ENCODE peak calls at places on chromosomes 6 and 20, in four cellular contexts. X is HEK293T, V is K562, O is HepG2. T is an unnamed sample.

GRCh38 chr6:37784585-37784967 is 35.0 kb upstream of the ZFAND3 start:
- DNase-seq in V (no peak), O (no peak), X (no peak), T (no peak)

GRCh38 chr6:158758941-158759479 is 60.2 kb downstream of the EZR start:
- DNase-seq in O (no peak), V (no peak), X (no peak), T (no peak)

GRCh38 chr6:28167068-28167467 is 25.4 kb downstream of the ZKSCAN8 start:
- DNase-seq in X (no peak), O (no peak), V (no peak), T (no peak)

GRCh38 chr20:48601798-48602197 is 226.0 kb downstream of the PREX1 start:
- DNase-seq in O (no peak), V (no peak), X (no peak), T (no peak)

GRCh38 chr6:63509652-63510352 is 62.5 kb upstream of the LOC128125822 start:
- DNase-seq in O (peak), X (peak), V (no peak), T (no peak)

GRCh38 chr20:2688041-2688591 is 4.5 kb upstream of the EBF4 start:
- DNase-seq in V (peak), X (peak), O (no peak), T (no peak)

GRCh38 chr6:25961619-25962367 is 809 bp upstream of the TRIM38 start:
- DNase-seq in O (peak), V (peak), X (no peak), T (no peak)

GRCh38 chr20:48403362-48403761 is 424.4 kb downstream of the PREX1 start:
- DNase-seq in V (no peak), X (no peak), O (no peak), T (no peak)

GRCh38 chr20:58883243-58883691 is 30.8 kb downstream of the GNAS start:
- DNase-seq in X (no peak), V (no peak), O (no peak), T (no peak)

GRCh38 chr6:56399250-56399671 is 151.9 kb upstream of the COL21A1 start:
- DNase-seq in X (no peak), V (no peak), O (peak), T (no peak)

GRCh38 chr6:129102741-129103140 is 219.8 kb downstream of the LAMA2 start:
- DNase-seq in O (no peak), V (no peak), X (no peak), T (no peak)

GRCh38 chr6:35317483-35318199 is 20.0 kb downstream of the DEF6 start:
- DNase-seq in X (no peak), O (no peak), V (no peak), T (no peak)

GRCh38 chr6:111958534-111958933 is 85.3 kb upstream of the FYN start:
- DNase-seq in X (no peak), V (no peak), O (no peak), T (no peak)

GRCh38 chr20:36214684-36215256 is 21.5 kb upstream of the AAR2 start:
- DNase-seq in V (peak), O (peak), X (peak), T (no peak)

GRCh38 chr20:42628683-42629082 is 561.0 kb downstream of the PTPRT start:
- DNase-seq in V (no peak), X (no peak), O (no peak), T (no peak)

GRCh38 chr6:140436023-140436811 is 1061.8 kb upstream of the CITED2 start:
- DNase-seq in X (no peak), O (no peak), V (no peak), T (no peak)

GRCh38 chr6:150969901-150970300 is 104.4 kb downstream of the MTHFD1L start:
- DNase-seq in X (no peak), O (no peak), V (no peak), T (no peak)

GRCh38 chr6:52650946-52651345 is 20.0 kb upstream of the TMEM14A start:
- DNase-seq in X (no peak), V (no peak), O (no peak), T (no peak)

GRCh38 chr20:9503530-9504251 is 10.7 kb upstream of the LAMP5 start:
- DNase-seq in V (no peak), O (no peak), X (peak), T (no peak)

GRCh38 chr6:113128020-113128419 is 729.1 kb upstream of the MARCKS start:
- DNase-seq in O (no peak), V (no peak), X (no peak), T (no peak)

GRCh38 chr20:19487420-19487819 is 270.6 kb upstream of the RIN2 start:
- DNase-seq in V (no peak), O (no peak), X (no peak), T (no peak)

GRCh38 chr20:63635431-63636141 is 8.7 kb upstream of the GMEB2 start:
- DNase-seq in X (no peak), V (no peak), O (no peak), T (peak)

GRCh38 chr6:140537834-140538680 is 1163.6 kb upstream of the CITED2 start:
- DNase-seq in V (no peak), X (peak), O (peak), T (no peak)

GRCh38 chr6:493840-494239 is 102.3 kb downstream of the IRF4 start:
- DNase-seq in V (no peak), X (no peak), O (no peak), T (no peak)

GRCh38 chr6:109188115-109188411 is 92.8 kb downstream of the CEP57L1 start:
- DNase-seq in V (no peak), O (no peak), X (no peak), T (no peak)

GRCh38 chr6:11902527-11902926 is 109.6 kb upstream of the HIVEP1 start:
- DNase-seq in V (no peak), X (no peak), O (no peak), T (no peak)

GRCh38 chr20:37245671-37246237 is 15.9 kb downstream of the GHRH start:
- DNase-seq in V (no peak), O (no peak), X (no peak), T (no peak)

GRCh38 chr6:108592371-108593337 is 31.9 kb downstream of the FOXO3 start:
- DNase-seq in O (no peak), V (peak), X (peak), T (peak)

GRCh38 chr6:79872986-79873385 is 74.4 kb downstream of the ELOVL4 start:
- DNase-seq in V (no peak), O (no peak), X (no peak), T (no peak)

GRCh38 chr20:63033635-63034510 is 27.1 kb upstream of the BHLHE23 start:
- DNase-seq in O (no peak), X (no peak), V (no peak), T (no peak)

GRCh38 chr20:25227317-25227831 is 20.5 kb upstream of the PYGB start:
- DNase-seq in X (no peak), V (no peak), O (peak), T (no peak)

GRCh38 chr20:19911810-19912382 is 105.3 kb upstream of the NAA20 start:
- DNase-seq in O (no peak), V (no peak), X (no peak), T (no peak)

GRCh38 chr6:14921878-14922277 is 324.0 kb upstream of the JARID2 start:
- DNase-seq in V (no peak), O (no peak), X (no peak), T (no peak)
- TF ChIP-seq TARDBP in V (no peak), O (no peak), X (no peak), T (no peak)

GRCh38 chr6:143867236-143867635 is 3.0 kb downstream of the ZC2HC1B start:
- DNase-seq in X (no peak), O (no peak), V (no peak), T (no peak)

GRCh38 chr6:143877584-143878271 is 13.5 kb downstream of the ZC2HC1B start:
- DNase-seq in X (no peak), V (no peak), O (no peak), T (no peak)

GRCh38 chr6:143872211-143872610 is 7.9 kb downstream of the ZC2HC1B start:
- DNase-seq in V (no peak), X (no peak), O (no peak), T (peak)
- TF ChIP-seq TARDBP in V (no peak), X (no peak), O (no peak), T (no peak)

GRCh38 chr20:1661542-1662299 is 4.1 kb upstream of the SIRPG start:
- DNase-seq in O (no peak), X (no peak), V (no peak), T (no peak)

GRCh38 chr20:1664911-1665310 is 7.3 kb upstream of the SIRPG start:
- DNase-seq in V (no peak), O (no peak), X (no peak), T (peak)

GRCh38 chr20:1666802-1667201 is 9.2 kb upstream of the SIRPG start:
- DNase-seq in V (no peak), O (no peak), X (no peak), T (no peak)

GRCh38 chr20:1665345-1665744 is 7.8 kb upstream of the SIRPG start:
- DNase-seq in X (no peak), O (no peak), V (no peak), T (no peak)

GRCh38 chr20:1663917-1664316 is 6.3 kb upstream of the SIRPG start:
- DNase-seq in O (no peak), X (no peak), V (no peak), T (no peak)
- TF ChIP-seq TARDBP in O (no peak), X (no peak), V (no peak), T (no peak)

DNA sequence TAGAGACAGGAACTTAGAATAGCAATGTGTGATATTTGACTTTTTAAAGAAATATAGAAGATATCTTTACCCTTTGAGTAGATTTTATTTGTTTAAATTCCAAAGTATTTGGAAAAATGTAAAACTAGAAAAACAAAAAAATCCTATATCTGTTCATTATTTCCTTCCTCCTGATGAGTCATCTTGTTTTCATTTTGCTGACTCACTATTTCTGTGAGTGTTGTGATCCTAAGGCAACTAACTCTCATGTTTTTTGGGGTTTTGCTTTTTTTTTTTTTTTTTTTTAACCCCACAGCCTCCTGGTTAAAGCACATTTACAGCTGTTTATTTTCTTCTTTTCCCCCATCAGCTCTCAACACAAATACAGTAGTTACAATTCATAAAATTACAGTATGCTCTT is 37.8 kb upstream of the THEMIS start:
- DNase-seq in V (no peak), O (no peak), X (no peak), T (no peak)
- TF ChIP-seq TARDBP in V (no peak), O (no peak), X (no peak), T (no peak)

GRCh38 chr6:24721461-24722215 is 2.7 kb upstream of the C6orf62 start:
- DNase-seq in V (no peak), O (no peak), X (no peak), T (no peak)

GRCh38 chr6:24718449-24719124 is 367 bp downstream of the C6orf62 start:
- DNase-seq in X (no peak), V (no peak), O (no peak), T (no peak)

GRCh38 chr6:24719125-24719931 is at the start of gene C6orf62:
- DNase-seq in V (no peak), O (no peak), X (peak), T (peak)

GRCh38 chr6:24720604-24721460 is 1.9 kb upstream of the C6orf62 start:
- DNase-seq in X (peak), V (peak), O (peak), T (peak)

DNA sequence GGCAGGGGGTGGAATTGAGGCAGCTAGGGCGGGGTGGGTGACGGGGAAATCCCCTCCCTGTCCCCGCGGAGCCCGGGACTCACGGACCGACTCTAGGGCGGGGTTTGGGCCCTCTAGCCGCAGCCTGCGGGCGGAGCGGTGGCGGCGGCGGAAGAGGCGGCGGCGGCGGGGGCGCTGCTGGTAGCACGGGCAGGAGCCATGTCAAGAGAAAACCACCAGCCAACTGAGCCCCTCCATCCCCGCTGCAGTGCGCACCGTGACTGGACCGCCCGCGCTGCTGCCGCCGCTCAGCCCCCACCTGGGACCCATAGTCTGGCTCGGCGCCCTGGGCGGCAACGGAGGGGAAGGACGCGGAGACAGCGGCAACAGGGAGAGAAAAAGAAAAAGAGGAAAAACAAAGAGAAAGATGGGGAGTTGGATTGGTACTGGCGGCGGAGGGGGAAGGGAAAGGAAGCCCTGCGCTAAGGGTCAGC is 1.2 kb upstream of the C6orf62 start:
- DNase-seq in X (peak), O (peak), V (peak), T (no peak)
- TF ChIP-seq TARDBP in X (no peak), O (no peak), V (no peak), T (no peak)

T was measured in GM12878.